ENCODE peak calls at places on chromosomes 16 and 17, in four cellular contexts. S, O, T and N are unnamed samples.

GRCh38 chr17:68955181-68955841 is at the start of gene ABCA8:
- DNase-seq in O (no peak), S (no peak), T (no peak), N (no peak)

GRCh38 chr17:75832652-75833400 is 11.4 kb downstream of the UNC13D start:
- DNase-seq in S (no peak), T (no peak), O (peak; percentile 81), N (no peak)

GRCh38 chr16:50745940-50746339 is 4.1 kb downstream of the CYLD start:
- DNase-seq in T (no peak), O (no peak), S (no peak), N (no peak)

GRCh38 chr16:70685938-70686375 is at the start of gene MTSS2:
- DNase-seq in O (peak; percentile 83), S (peak; percentile 80), T (no peak), N (peak; percentile 62)

GRCh38 chr17:81394377-81394747 is 895 bp upstream of the BAHCC1 start:
- DNase-seq in T (no peak), O (no peak), S (no peak), N (no peak)

GRCh38 chr16:84532299-84532724 is 27.9 kb upstream of the MEAK7 start:
- DNase-seq in T (no peak), O (no peak), S (peak; percentile 56), N (peak; percentile 86)

GRCh38 chr16:30010817-30011504 is at the start of gene DOC2A:
- DNase-seq in S (no peak), O (peak; percentile 81), T (no peak), N (no peak)

GRCh38 chr16:62157544-62157943 is 121.3 kb upstream of the CDH8 start:
- DNase-seq in O (no peak), S (no peak), T (no peak), N (no peak)

GRCh38 chr16:88910284-88911147 is 44.1 kb upstream of the PABPN1L start:
- DNase-seq in S (no peak), O (no peak), T (no peak), N (no peak)

GRCh38 chr17:63419949-63420867 is 25.9 kb downstream of the CYB561 start:
- DNase-seq in O (no peak), S (no peak), T (no peak), N (no peak)

GRCh38 chr17:61411944-61412859 is 12.6 kb downstream of the TBX2 start:
- DNase-seq in O (peak; percentile 89), T (peak; percentile 5), S (peak; percentile 64), N (no peak)

GRCh38 chr17:60524463-60525346 is 1.3 kb downstream of the APPBP2 start:
- DNase-seq in O (peak; percentile 17), T (no peak), S (no peak), N (no peak)

GRCh38 chr17:29172589-29172988 is 7.6 kb downstream of the MYO18A start:
- DNase-seq in O (no peak), T (no peak), S (no peak), N (no peak)

GRCh38 chr17:2502911-2503580 is 8.6 kb downstream of the METTL16 start:
- DNase-seq in O (no peak), S (no peak), T (no peak), N (no peak)

GRCh38 chr16:50469744-50470301 is 78.4 kb upstream of the NKD1 start:
- DNase-seq in S (no peak), O (peak; percentile 52), T (no peak), N (no peak)

GRCh38 chr16:54431041-54431996 is 144.7 kb upstream of the IRX3 start:
- DNase-seq in T (no peak), S (no peak), O (no peak), N (no peak)

GRCh38 chr17:6574689-6575595 is 18.6 kb upstream of the PITPNM3 start:
- DNase-seq in S (no peak), O (peak; percentile 52), T (peak; percentile 40), N (no peak)

GRCh38 chr16:914453-914852 is 56.3 kb downstream of the LMF1 start:
- DNase-seq in S (peak; percentile 16), O (no peak), T (peak; percentile 8), N (no peak)

GRCh38 chr17:32006957-32007462 is at the start of gene LRRC37B:
- DNase-seq in T (peak; percentile 23), S (peak; percentile 68), O (peak; percentile 98), N (peak; percentile 38)

GRCh38 chr16:70789231-70789926 is 11.6 kb downstream of the VAC14 start:
- DNase-seq in T (no peak), O (peak; percentile 60), S (no peak), N (no peak)

GRCh38 chr17:58316260-58316960 is 12.2 kb downstream of the TSPOAP1 start:
- DNase-seq in T (no peak), O (peak; percentile 37), S (no peak), N (no peak)

GRCh38 chr16:67803894-67804293 is 2.5 kb downstream of the RANBP10 start:
- DNase-seq in S (no peak), O (no peak), T (no peak), N (no peak)

GRCh38 chr16:12613131-12613991 is 190.3 kb downstream of the CPPED1 start:
- DNase-seq in T (peak; percentile 76), O (no peak), S (peak; percentile 100), N (peak; percentile 48)

GRCh38 chr16:87060026-87060986 is 256.9 kb downstream of the C16orf95 start:
- DNase-seq in T (no peak), O (no peak), S (no peak), N (peak; percentile 47)

GRCh38 chr17:48484850-48485249 is 46.0 kb downstream of the HOXB1 start:
- DNase-seq in O (no peak), T (no peak), S (no peak), N (no peak)

GRCh38 chr17:27810211-27810901 is 10.0 kb upstream of the NOS2 start:
- DNase-seq in S (no peak), O (no peak), T (peak; percentile 76), N (no peak)

GRCh38 chr16:73060216-73060615 is 12.3 kb upstream of the ZFHX3 start:
- DNase-seq in O (no peak), S (no peak), T (no peak), N (no peak)

GRCh38 chr16:1035066-1035415 is 37.5 kb upstream of the SSTR5 start:
- DNase-seq in S (no peak), O (no peak), T (no peak), N (no peak)

GRCh38 chr16:69105501-69106361 is at the start of gene HAS3:
- DNase-seq in T (no peak), O (peak; percentile 81), S (peak; percentile 34), N (peak; percentile 80)

GRCh38 chr16:85360323-85361277 is 248.3 kb upstream of the CIBAR2 start:
- DNase-seq in S (no peak), O (no peak), T (no peak), N (no peak)

GRCh38 chr16:350203-350602 is 2.3 kb downstream of the AXIN1 start:
- DNase-seq in S (no peak), O (no peak), T (no peak), N (no peak)

GRCh38 chr16:67562918-67563707 is 787 bp downstream of the CTCF start:
- DNase-seq in T (no peak), O (peak; percentile 76), S (peak; percentile 40), N (peak; percentile 56)

GRCh38 chr17:30964878-30965277 is 6.0 kb upstream of the RNF135 start:
- DNase-seq in O (no peak), S (no peak), T (no peak), N (no peak)

GRCh38 chr17:30956764-30957374 is 14.0 kb upstream of the RNF135 start:
- DNase-seq in T (no peak), S (no peak), O (no peak), N (no peak)

GRCh38 chr17:30958187-30958586 is 12.7 kb upstream of the RNF135 start:
- DNase-seq in O (no peak), T (no peak), S (no peak), N (no peak)

GRCh38 chr17:30957741-30958140 is 13.1 kb upstream of the RNF135 start:
- DNase-seq in S (no peak), O (no peak), T (no peak), N (no peak)

DNA sequence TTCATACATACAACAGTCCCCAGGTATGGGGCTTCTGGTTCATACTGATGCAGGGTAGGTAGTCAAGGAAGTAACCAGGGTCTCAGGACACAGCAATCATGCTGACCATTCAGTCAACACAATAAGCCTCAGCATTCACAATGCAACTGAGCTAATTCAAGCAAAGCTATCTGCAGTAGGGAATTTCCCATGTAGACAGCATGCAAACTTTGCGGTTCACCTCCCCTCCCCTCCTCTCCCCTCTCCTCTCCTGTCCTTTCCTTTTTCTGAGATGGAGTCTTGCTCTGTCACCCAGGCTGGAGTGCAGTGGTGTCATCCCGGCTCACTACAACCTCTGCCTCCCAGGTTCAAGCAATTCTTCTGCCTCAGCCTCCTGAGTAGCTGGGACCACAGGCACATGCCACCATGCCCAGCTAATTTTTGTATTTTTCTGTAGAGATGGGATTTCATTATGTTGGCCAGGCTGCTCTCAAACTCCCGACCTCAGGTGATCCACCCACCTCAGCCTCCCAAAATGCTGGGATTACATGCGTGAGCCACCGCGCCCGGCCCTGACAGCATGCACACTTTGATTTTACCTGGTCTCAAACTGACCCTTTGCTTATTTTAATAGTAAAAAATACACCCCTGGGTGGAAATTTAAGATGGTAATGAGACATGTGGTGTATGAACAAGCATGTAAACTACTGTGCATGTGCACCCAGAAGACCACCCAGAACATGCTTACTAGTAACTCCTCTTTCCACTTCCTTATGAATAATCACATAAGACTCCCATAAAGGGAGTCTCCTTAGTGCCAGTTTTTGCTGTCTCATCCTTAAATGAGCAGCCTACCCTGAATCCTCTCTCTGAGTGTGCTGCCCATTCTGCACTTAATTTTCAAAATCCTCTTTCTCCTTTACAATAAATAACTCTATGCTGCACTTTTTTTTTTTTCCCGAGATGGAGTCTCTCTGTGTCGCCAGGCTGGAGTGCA is 9.3 kb upstream of the RNF135 start:
- DNase-seq in O (no peak), S (no peak), T (peak; percentile 76), N (no peak)
- TF ChIP-seq SUZ12 in O (no peak), S (no peak), T (no peak), N (no peak)

GRCh38 chr17:35590249-35590824 is 3.2 kb downstream of the AP2B1 start:
- DNase-seq in T (no peak), S (no peak), O (no peak), N (no peak)
- H3K9ac ChIP-seq in T (no peak overlapping the region), S (no peak overlapping the region), O (no peak overlapping the region), N (no peak overlapping the region)

GRCh38 chr16:2897110-2897509 is 14.1 kb downstream of the FLYWCH2 start:
- DNase-seq in T (no peak), O (no peak), S (no peak), N (no peak)

GRCh38 chr16:2900526-2901075 is 11.1 kb upstream of the FLYWCH1 start:
- DNase-seq in T (no peak), O (no peak), S (no peak), N (no peak)

GRCh38 chr16:2896480-2897010 is 13.5 kb downstream of the FLYWCH2 start:
- DNase-seq in S (no peak), O (no peak), T (no peak), N (no peak)

GRCh38 chr16:2899564-2900072 is 12.1 kb upstream of the FLYWCH1 start:
- DNase-seq in O (no peak), S (no peak), T (no peak), N (no peak)

GRCh38 chr16:2898831-2899563 is 12.7 kb upstream of the FLYWCH1 start:
- DNase-seq in T (no peak), O (no peak), S (peak; percentile 76), N (no peak)
- TF ChIP-seq SUZ12 in T (no peak), O (no peak), S (no peak), N (no peak)

GRCh38 chr17:35780876-35781409 is 14.5 kb downstream of the MMP28 start:
- DNase-seq in O (no peak), S (no peak), T (no peak), N (no peak)
- H3K9ac ChIP-seq in O (no peak overlapping the region), S (no peak overlapping the region), T (no peak overlapping the region), N (no peak overlapping the region)